ENCODE peak calls at places on chromosomes 6 and 20, in seven cellular contexts. N, Y, H, Q, W, X and R are unnamed samples.

GRCh38 chr20:57838670-57839142 is 128.9 kb upstream of the PMEPA1 start:
- DNase-seq in Y (no peak), X (no peak), H (no peak), Q (no peak), N (no peak), W (peak; percentile 89), R (no peak)

GRCh38 chr6:18386302-18386976 is 711 bp upstream of the RNF144B start:
- DNase-seq in Y (peak; percentile 30), H (no peak), N (no peak), W (no peak), Q (no peak), X (no peak), R (no peak)

GRCh38 chr6:138538390-138539031 is 39.2 kb upstream of the NHSL1 start:
- DNase-seq in Y (no peak), H (no peak), X (peak; percentile 39), W (no peak), N (no peak), Q (no peak), R (no peak)

GRCh38 chr20:60306516-60306915 is 348.3 kb downstream of the CDH26 start:
- DNase-seq in W (no peak), H (no peak), Q (no peak), N (no peak), X (no peak), Y (no peak), R (no peak)

GRCh38 chr20:35232575-35232974 is 6.1 kb downstream of the MMP24 start:
- DNase-seq in N (no peak), X (peak; percentile 72), W (no peak), H (no peak), Y (no peak), Q (no peak), R (no peak)

GRCh38 chr20:49937023-49937929 is 1.1 kb downstream of the RNF114 start:
- DNase-seq in Y (no peak), W (peak; percentile 48), Q (no peak), X (peak; percentile 22), N (peak; percentile 60), H (peak; percentile 25), R (peak; percentile 10)

GRCh38 chr6:13012977-13013680 is 296.6 kb downstream of the PHACTR1 start:
- DNase-seq in H (peak; percentile 90), Y (no peak), Q (no peak), X (peak; percentile 12), W (no peak), N (no peak), R (no peak)

GRCh38 chr20:38195521-38195920 is 30.5 kb upstream of the TGM2 start:
- DNase-seq in Q (no peak), H (no peak), N (no peak), X (no peak), W (no peak), Y (no peak), R (no peak)

GRCh38 chr20:34709836-34710567 is 5.9 kb downstream of the TP53INP2 start:
- DNase-seq in N (peak; percentile 72), Y (no peak), Q (peak; percentile 42), H (peak; percentile 68), W (peak; percentile 90), X (peak; percentile 82), R (peak; percentile 76)

GRCh38 chr6:118283759-118284158 is 264.3 kb upstream of the PLN start:
- DNase-seq in Y (peak; percentile 52), H (peak; percentile 78), Q (peak; percentile 55), N (peak; percentile 71), X (peak; percentile 80), W (peak; percentile 48), R (peak; percentile 52)

GRCh38 chr6:30494275-30494990 is 5.1 kb downstream of the HLA-E start:
- DNase-seq in H (no peak), Y (no peak), W (no peak), N (no peak), X (no peak), Q (no peak), R (no peak)

GRCh38 chr20:33773412-33774089 is 37.6 kb upstream of the CHMP4B start:
- DNase-seq in Y (peak; percentile 44), H (no peak), N (no peak), W (no peak), X (no peak), Q (no peak), R (peak; percentile 77)

GRCh38 chr20:50995506-50995905 is 27.4 kb downstream of the KCNG1 start:
- DNase-seq in W (no peak), Q (no peak), N (no peak), Y (no peak), X (peak; percentile 56), H (no peak), R (no peak)

GRCh38 chr20:37552415-37552814 is 24.7 kb upstream of the BLCAP start:
- DNase-seq in W (no peak), H (no peak), X (peak; percentile 46), Q (no peak), Y (no peak), N (peak; percentile 28), R (no peak)

GRCh38 chr6:27145731-27146455 is 101.6 kb upstream of the PRSS16 start:
- DNase-seq in Q (peak; percentile 90), W (peak; percentile 39), X (peak; percentile 93), Y (peak; percentile 93), H (peak; percentile 85), N (peak; percentile 84), R (peak; percentile 92)

GRCh38 chr6:146028250-146028789 is 542 bp upstream of the GRM1 start:
- DNase-seq in Y (no peak), Q (no peak), X (peak; percentile 74), W (peak; percentile 58), H (peak; percentile 82), N (peak; percentile 41), R (peak; percentile 20)

GRCh38 chr20:2752631-2753455 is 47.6 kb downstream of the CPXM1 start:
- DNase-seq in H (peak; percentile 91), Y (no peak), Q (peak; percentile 31), W (no peak), X (peak; percentile 70), N (peak; percentile 50), R (peak; percentile 42)

GRCh38 chr20:2756056-2756611 is 44.3 kb downstream of the CPXM1 start:
- DNase-seq in W (peak; percentile 85), X (peak; percentile 55), H (peak; percentile 86), Y (no peak), Q (peak; percentile 19), N (peak; percentile 71), R (no peak)

GRCh38 chr6:112401083-112401482 is 54.0 kb downstream of the RFPL4B start:
- DNase-seq in Q (no peak), H (no peak), X (no peak), N (no peak), Y (no peak), W (no peak), R (no peak)

GRCh38 chr6:47729457-47729856 is 31.1 kb downstream of the ADGRF4 start:
- DNase-seq in N (no peak), H (no peak), Q (no peak), Y (no peak), W (no peak), X (no peak), R (no peak)

GRCh38 chr6:56517155-56517745 is 125.4 kb downstream of the DST start:
- DNase-seq in Y (no peak), W (no peak), X (peak; percentile 55), Q (no peak), N (no peak), H (no peak), R (no peak)

GRCh38 chr20:33944914-33945313 is 48.8 kb upstream of the RALY start:
- DNase-seq in W (no peak), Q (no peak), Y (no peak), N (no peak), X (no peak), H (peak; percentile 51), R (no peak)

GRCh38 chr6:56359201-56359899 is 112.0 kb upstream of the COL21A1 start:
- DNase-seq in Q (peak; percentile 72), N (peak; percentile 84), X (peak; percentile 77), Y (peak; percentile 68), W (peak; percentile 50), H (peak; percentile 84), R (peak; percentile 55)

GRCh38 chr6:6244624-6245023 is 75.8 kb downstream of the F13A1 start:
- DNase-seq in H (no peak), N (no peak), Y (no peak), X (no peak), W (no peak), Q (no peak), R (no peak)
- H3K9me2 ChIP-seq in H (no peaks in the 10 kb centered on the region), N (no peaks in the 10 kb centered on the region), Y (no peaks in the 10 kb centered on the region), X (no peaks in the 10 kb centered on the region), W (no peaks in the 10 kb centered on the region), Q (no peaks in the 10 kb centered on the region), R (no peaks in the 10 kb centered on the region)

GRCh38 chr6:24923885-24924401 is 11.8 kb downstream of the RIPOR2 start:
- DNase-seq in H (peak; percentile 81), W (no peak), Y (no peak), N (no peak), X (no peak), Q (no peak), R (no peak)

GRCh38 chr6:24926639-24927038 is 9.1 kb downstream of the RIPOR2 start:
- DNase-seq in Q (no peak), X (no peak), H (no peak), W (no peak), N (no peak), Y (no peak), R (no peak)

GRCh38 chr6:24926192-24926591 is 9.6 kb downstream of the RIPOR2 start:
- DNase-seq in Y (no peak), Q (no peak), X (no peak), N (peak; percentile 49), H (no peak), W (no peak), R (no peak)

GRCh38 chr6:24925661-24926060 is 10.1 kb downstream of the RIPOR2 start:
- DNase-seq in H (no peak), N (no peak), X (no peak), Q (no peak), W (no peak), Y (no peak), R (no peak)

DNA sequence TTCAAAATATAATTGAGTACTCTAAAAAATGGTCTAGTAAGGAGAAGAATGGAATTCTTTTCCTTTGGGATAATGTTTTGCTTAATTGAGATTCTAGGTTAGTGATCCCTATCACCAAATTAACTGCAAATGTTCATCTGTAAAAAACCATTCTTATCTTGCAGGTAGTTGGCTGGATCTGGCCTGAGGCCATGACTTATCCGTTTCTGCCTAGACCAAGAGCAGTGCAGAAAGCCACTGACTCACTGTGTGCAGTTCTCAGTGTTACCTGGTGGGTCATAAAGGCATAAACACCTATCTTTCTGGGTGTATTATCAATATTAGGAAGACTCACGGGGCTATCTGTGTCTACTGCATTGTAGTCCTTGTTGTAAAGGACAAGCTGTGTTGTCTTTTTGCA is 10.8 kb downstream of the RIPOR2 start:
- DNase-seq in N (peak; percentile 67), Y (no peak), H (no peak), Q (no peak), W (no peak), X (no peak), R (no peak)
- H3K4me2 ChIP-seq in N (peak overlapping the region; percentile 14), Y (no peak overlapping the region), H (no peak overlapping the region), Q (no peak overlapping the region), W (no peak overlapping the region), X (no peak overlapping the region), R (no peak overlapping the region)

GRCh38 chr6:42710316-42710715 is 12.1 kb downstream of the PRPH2 start:
- DNase-seq in H (peak; percentile 47), Y (no peak), Q (no peak), N (no peak), W (no peak), X (no peak), R (no peak)
- TF ChIP-seq EZH2phosphoT487 in H (no peak), Y (no peak), Q (no peak), N (no peak), W (no peak), X (no peak), R (no peak)

DNA sequence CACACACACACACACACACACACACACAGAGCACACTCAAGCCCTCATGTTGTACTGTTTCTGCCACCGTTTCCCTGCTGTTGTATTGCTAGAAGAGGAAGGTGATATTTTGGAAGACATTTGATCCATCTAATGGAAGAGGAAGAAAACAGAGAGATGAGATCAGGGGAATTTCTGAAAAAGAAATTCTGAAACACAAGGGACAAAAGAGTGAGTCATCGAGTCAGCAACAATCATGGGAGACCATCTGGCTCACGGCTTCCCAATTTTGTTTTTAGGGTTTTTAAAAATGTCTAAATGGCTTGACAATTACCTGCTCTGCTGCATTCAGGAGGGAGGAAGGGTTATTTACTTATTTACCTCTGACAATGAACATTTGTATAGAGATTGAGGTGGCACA is 22.0 kb downstream of the SOX4 start:
- DNase-seq in Q (no peak), X (peak; percentile 49), Y (no peak), H (no peak), N (no peak), W (no peak), R (no peak)
- H3K9me2 ChIP-seq in Q (no peaks in the 10 kb centered on the region), X (no peaks in the 10 kb centered on the region), Y (no peaks in the 10 kb centered on the region), H (no peaks in the 10 kb centered on the region), N (no peaks in the 10 kb centered on the region), W (no peaks in the 10 kb centered on the region), R (no peaks in the 10 kb centered on the region)